ENCODE peak calls at places on chromosomes 5 and 9, in eight cellular contexts. C, B, U, P, Q, Y, T and F are unnamed samples. For H3K4me1, the result is how much of the 10 kb centered on the place peaks cover.

GRCh38 chr5:97495301-97495700 is 312.3 kb upstream of the RIOK2 start:
- DNase-seq in U (no peak), T (no peak), C (no peak), Y (no peak), P (no peak), B (no peak), Q (no peak), F (peak)

GRCh38 chr9:110641350-110641749 is 27.2 kb upstream of the MUSK start:
- DNase-seq in T (no peak), Q (no peak), U (no peak), P (no peak), B (no peak), Y (no peak), C (no peak), F (no peak)

GRCh38 chr5:112848116-112848811 is 12.8 kb upstream of the SRP19 start:
- DNase-seq in Y (peak), Q (peak), U (peak), B (peak), P (peak), C (peak), T (peak), F (peak)

GRCh38 chr5:9302228-9302627 is 243.6 kb downstream of the SEMA5A start:
- DNase-seq in Q (no peak), U (no peak), P (no peak), Y (no peak), B (no peak), T (no peak), C (no peak), F (no peak)

GRCh38 chr9:105241356-105242043 is 3.0 kb upstream of the SLC44A1 start:
- DNase-seq in T (no peak), P (no peak), Q (no peak), U (no peak), C (no peak), Y (no peak), B (no peak), F (peak)

GRCh38 chr5:128174951-128175350 is 91.4 kb downstream of the SLC12A2 start:
- DNase-seq in U (no peak), Y (no peak), T (no peak), Q (no peak), P (no peak), B (no peak), C (no peak), F (no peak)

GRCh38 chr9:97983524-97984187 is 515 bp downstream of the ANP32B start:
- DNase-seq in C (peak), B (peak), Y (peak), T (no peak), U (no peak), P (no peak), Q (no peak), F (peak)

GRCh38 chr5:10351199-10351881 is 2.2 kb upstream of the MARCHF6 start:
- DNase-seq in U (no peak), P (peak), C (no peak), Y (peak), T (no peak), Q (no peak), B (no peak), F (no peak)

GRCh38 chr5:77920350-77921046 is 144.4 kb upstream of the TBCA start:
- DNase-seq in Y (no peak), Q (no peak), P (no peak), T (no peak), B (no peak), C (no peak), U (no peak), F (no peak)

GRCh38 chr5:149177911-149178565 is 36.7 kb downstream of the ABLIM3 start:
- DNase-seq in Q (no peak), C (no peak), U (no peak), Y (no peak), P (no peak), T (no peak), B (no peak), F (peak)

GRCh38 chr5:143205386-143205785 is 198.1 kb downstream of the NR3C1 start:
- DNase-seq in T (no peak), Q (no peak), Y (no peak), P (no peak), U (no peak), C (no peak), B (no peak), F (peak)

GRCh38 chr5:179296150-179296821 is 49.0 kb downstream of the ADAMTS2 start:
- DNase-seq in Q (no peak), P (no peak), B (no peak), U (no peak), Y (no peak), T (no peak), C (no peak), F (no peak)

GRCh38 chr9:106857811-106858470 is 5.0 kb upstream of the ZNF462 start:
- DNase-seq in Q (no peak), C (no peak), P (no peak), U (no peak), Y (no peak), T (no peak), B (no peak), F (no peak)
- TF ChIP-seq REST in Q (no peak), C (no peak), P (no peak), U (no peak), Y (no peak), T (no peak), B (no peak), F (no peak)

GRCh38 chr5:135490245-135491037 is 38.3 kb upstream of the TIFAB start:
- DNase-seq in B (no peak), T (no peak), U (no peak), Y (no peak), Q (no peak), C (no peak), P (no peak), F (peak)
- H3K4me3 ChIP-seq in B (no peak), T (no peak), U (no peak), Y (no peak), Q (no peak), C (no peak), P (no peak), F (peak)

GRCh38 chr5:139575313-139575646 is 14.1 kb downstream of the UBE2D2 start:
- DNase-seq in T (no peak), P (no peak), Q (no peak), B (no peak), C (no peak), U (no peak), Y (no peak), F (no peak)

GRCh38 chr5:139577689-139578347 is 16.7 kb downstream of the UBE2D2 start:
- DNase-seq in B (no peak), Q (no peak), Y (no peak), T (no peak), P (no peak), U (no peak), C (no peak), F (no peak)

GRCh38 chr5:139575751-139576150 is 14.6 kb downstream of the UBE2D2 start:
- DNase-seq in U (no peak), B (no peak), Q (no peak), Y (no peak), C (no peak), T (no peak), P (no peak), F (no peak)

GRCh38 chr5:139574641-139575312 is 13.6 kb downstream of the UBE2D2 start:
- DNase-seq in C (peak), P (peak), T (no peak), Q (no peak), B (peak), U (no peak), Y (peak), F (peak)

GRCh38 chr5:139578348-139578724 is 17.2 kb downstream of the UBE2D2 start:
- DNase-seq in Q (no peak), T (no peak), P (no peak), Y (no peak), C (no peak), U (no peak), B (no peak), F (no peak)
- H3K4me1 ChIP-seq in Q (under half), T (half or more), P (half or more), Y (under half), C (under half), U (under half), B (under half), F (under half)

GRCh38 chr5:1464096-1464446 is 18.8 kb upstream of the SLC6A3 start:
- DNase-seq in C (no peak), Q (no peak), U (no peak), B (peak), T (no peak), Y (no peak), P (no peak), F (no peak)
- TF ChIP-seq REST in C (no peak), Q (no peak), U (no peak), B (no peak), T (no peak), Y (no peak), P (no peak), F (no peak)

DNA sequence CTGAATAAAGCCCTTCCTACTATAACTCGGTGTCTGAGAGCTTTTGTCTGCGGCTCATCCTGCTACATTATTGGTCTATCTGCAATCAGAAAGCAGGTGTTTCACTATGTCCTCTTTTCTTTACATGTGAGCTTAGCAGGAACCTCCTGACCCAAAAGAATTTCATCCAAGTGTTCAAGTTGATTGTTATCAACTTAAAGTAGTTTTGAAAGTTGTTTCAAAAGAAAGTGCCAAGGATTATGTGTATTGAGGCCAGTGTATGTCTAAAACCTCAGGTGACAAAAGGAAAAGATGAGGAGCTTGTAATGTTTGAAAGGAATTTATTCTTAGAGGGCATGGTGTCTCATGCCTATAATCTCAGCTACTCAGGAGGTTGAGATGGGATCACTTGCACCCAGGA is 8.1 kb upstream of the SELENOP start:
- DNase-seq in P (no peak), T (no peak), U (no peak), Q (no peak), C (no peak), Y (no peak), B (no peak), F (no peak)
- H3K4me3 ChIP-seq in P (no peak), T (no peak), U (no peak), Q (no peak), C (no peak), Y (no peak), B (no peak), F (no peak)

GRCh38 chr5:1059884-1060263 is 51.3 kb downstream of the NKD2 start:
- DNase-seq in T (no peak), Q (no peak), C (no peak), Y (no peak), P (no peak), U (no peak), B (peak), F (no peak)
- H3K4me1 ChIP-seq in T (under half), Q (under half), C (under half), Y (half or more), P (under half), U (under half), B (under half), F (under half)